ENCODE peak calls at places on chromosomes 16 and 17, in six cellular contexts. I, J, N, W, U and Y are unnamed samples.

GRCh38 chr16:11361751-11362742 is 16.8 kb downstream of the RMI2 start:
- DNase-seq in I (no peak), W (no peak), N (no peak), U (peak), J (no peak), Y (no peak)

GRCh38 chr17:73551756-73552155 is 92.5 kb downstream of the SDK2 start:
- DNase-seq in J (no peak), U (peak), W (no peak), N (peak), I (no peak), Y (no peak)

GRCh38 chr17:27226611-27227234 is 67.2 kb upstream of the WSB1 start:
- DNase-seq in W (peak), N (no peak), I (no peak), J (peak), U (no peak), Y (no peak)

GRCh38 chr17:8004899-8005298 is 2.5 kb downstream of the GUCY2D start:
- DNase-seq in U (no peak), J (no peak), N (no peak), W (peak), I (no peak), Y (no peak)

GRCh38 chr16:85508388-85508787 is 104.7 kb upstream of the GSE1 start:
- DNase-seq in I (no peak), U (no peak), W (no peak), N (no peak), J (no peak), Y (no peak)

GRCh38 chr17:34567665-34568064 is 11.7 kb upstream of the TMEM132E start:
- DNase-seq in N (no peak), I (no peak), W (peak), J (no peak), U (no peak), Y (no peak)

GRCh38 chr17:58318065-58318481 is 10.5 kb downstream of the TSPOAP1 start:
- DNase-seq in I (no peak), J (no peak), U (no peak), N (no peak), W (no peak), Y (no peak)

GRCh38 chr17:68297168-68297567 is 5.9 kb downstream of the ARSG start:
- DNase-seq in I (no peak), N (no peak), J (no peak), W (no peak), U (no peak), Y (no peak)

GRCh38 chr17:75473246-75473645 is 16.8 kb downstream of the TMEM94 start:
- DNase-seq in N (no peak), I (peak), U (no peak), J (no peak), W (no peak), Y (no peak)

GRCh38 chr17:14245002-14245401 is 8.3 kb upstream of the CDRT15 start:
- DNase-seq in N (no peak), U (no peak), J (no peak), W (no peak), I (no peak), Y (no peak)

GRCh38 chr16:12773216-12773615 is 30.5 kb downstream of the CPPED1 start:
- DNase-seq in I (no peak), J (no peak), W (no peak), N (no peak), U (no peak), Y (no peak)

GRCh38 chr16:13322357-13322756 is 421.0 kb downstream of the SHISA9 start:
- DNase-seq in N (no peak), I (no peak), J (no peak), W (no peak), U (peak), Y (no peak)

GRCh38 chr16:726438-727290 is at the start of the genes CCDC78 and HAGHL:
- DNase-seq in W (peak), N (no peak), U (peak), I (peak), J (no peak), Y (no peak)

GRCh38 chr17:55845385-55845784 is 94.5 kb downstream of the PCTP start:
- DNase-seq in W (peak), I (peak), N (no peak), U (no peak), J (peak), Y (peak)

GRCh38 chr17:45584092-45585036 is 93.8 kb upstream of the PLEKHM1 start:
- DNase-seq in N (no peak), I (peak), W (peak), J (peak), U (peak), Y (no peak)

GRCh38 chr17:49496183-49496865 is 1.2 kb downstream of the NGFR start:
- DNase-seq in U (peak), J (no peak), W (peak), N (no peak), I (peak), Y (peak)